ENCODE peak calls at places on chromosomes 6 and 20, in six cellular contexts. O is mesenchymal stem cell, Y is IMR-90, T is H9, U is H1, B is trophoblast cell. X is an unnamed sample.

GRCh38 chr6:137005073-137005472 is 39.7 kb downstream of the IL20RA start:
- DNase-seq in Y (no peak), T (no peak), O (no peak), U (no peak), B (no peak), X (no peak)

GRCh38 chr6:156685823-156686428 is 91.3 kb upstream of the ARID1B start:
- DNase-seq in O (no peak), Y (no peak), U (no peak), B (no peak), T (no peak), X (no peak)

GRCh38 chr20:3275966-3276365 is 37.0 kb upstream of the SLC4A11 start:
- DNase-seq in O (no peak), U (no peak), Y (no peak), B (no peak), T (no peak), X (no peak)

GRCh38 chr6:138403324-138403800 is 661 bp upstream of the HEBP2 start:
- DNase-seq in Y (no peak), U (no peak), B (no peak), O (peak; percentile 58), T (peak; percentile 51), X (peak; percentile 1)

GRCh38 chr6:145886228-145886956 is 71.8 kb upstream of the FBXO30 start:
- DNase-seq in Y (peak; percentile 88), O (peak; percentile 52), T (no peak), U (no peak), B (no peak), X (no peak)

GRCh38 chr6:30879684-30880427 is 4.5 kb upstream of the DDR1 start:
- DNase-seq in U (no peak), T (no peak), Y (no peak), B (no peak), O (no peak), X (no peak)

GRCh38 chr6:63259153-63259552 is 47.9 kb downstream of the FKBP1C start:
- DNase-seq in B (no peak), Y (no peak), T (no peak), O (no peak), U (no peak), X (no peak)

GRCh38 chr6:71698698-71699097 is 187.7 kb upstream of the RIMS1 start:
- DNase-seq in T (no peak), O (no peak), U (no peak), B (no peak), Y (no peak), X (no peak)

GRCh38 chr6:88952065-88952704 is 11.2 kb downstream of the RNGTT start:
- DNase-seq in U (no peak), B (no peak), O (peak; percentile 8), Y (peak; percentile 20), T (no peak), X (no peak)

GRCh38 chr6:54624779-54625178 is 221.8 kb upstream of the FAM83B start:
- DNase-seq in B (no peak), O (no peak), T (no peak), Y (peak; percentile 76), U (no peak), X (no peak)

GRCh38 chr20:37907677-37908397 is 4.9 kb downstream of the VSTM2L start:
- DNase-seq in O (no peak), U (no peak), T (peak; percentile 53), Y (peak; percentile 42), B (peak; percentile 89), X (no peak)

GRCh38 chr6:142871910-142872331 is 73.1 kb downstream of the HIVEP2 start:
- DNase-seq in B (no peak), T (no peak), Y (peak; percentile 96), O (peak; percentile 94), U (no peak), X (no peak)

GRCh38 chr20:840858-841567 is 7.5 kb downstream of the FAM110A start:
- DNase-seq in Y (no peak), B (peak; percentile 66), T (no peak), O (no peak), U (no peak), X (no peak)

GRCh38 chr20:843908-844307 is 10.4 kb downstream of the FAM110A start:
- DNase-seq in Y (no peak), T (no peak), B (no peak), O (no peak), U (no peak), X (no peak)

GRCh38 chr20:840503-840857 is 7.0 kb downstream of the FAM110A start:
- DNase-seq in U (no peak), Y (no peak), O (no peak), T (no peak), B (no peak), X (no peak)

GRCh38 chr20:842547-842940 is 9.0 kb downstream of the FAM110A start:
- DNase-seq in B (no peak), U (no peak), T (no peak), O (no peak), Y (no peak), X (no peak)

DNA sequence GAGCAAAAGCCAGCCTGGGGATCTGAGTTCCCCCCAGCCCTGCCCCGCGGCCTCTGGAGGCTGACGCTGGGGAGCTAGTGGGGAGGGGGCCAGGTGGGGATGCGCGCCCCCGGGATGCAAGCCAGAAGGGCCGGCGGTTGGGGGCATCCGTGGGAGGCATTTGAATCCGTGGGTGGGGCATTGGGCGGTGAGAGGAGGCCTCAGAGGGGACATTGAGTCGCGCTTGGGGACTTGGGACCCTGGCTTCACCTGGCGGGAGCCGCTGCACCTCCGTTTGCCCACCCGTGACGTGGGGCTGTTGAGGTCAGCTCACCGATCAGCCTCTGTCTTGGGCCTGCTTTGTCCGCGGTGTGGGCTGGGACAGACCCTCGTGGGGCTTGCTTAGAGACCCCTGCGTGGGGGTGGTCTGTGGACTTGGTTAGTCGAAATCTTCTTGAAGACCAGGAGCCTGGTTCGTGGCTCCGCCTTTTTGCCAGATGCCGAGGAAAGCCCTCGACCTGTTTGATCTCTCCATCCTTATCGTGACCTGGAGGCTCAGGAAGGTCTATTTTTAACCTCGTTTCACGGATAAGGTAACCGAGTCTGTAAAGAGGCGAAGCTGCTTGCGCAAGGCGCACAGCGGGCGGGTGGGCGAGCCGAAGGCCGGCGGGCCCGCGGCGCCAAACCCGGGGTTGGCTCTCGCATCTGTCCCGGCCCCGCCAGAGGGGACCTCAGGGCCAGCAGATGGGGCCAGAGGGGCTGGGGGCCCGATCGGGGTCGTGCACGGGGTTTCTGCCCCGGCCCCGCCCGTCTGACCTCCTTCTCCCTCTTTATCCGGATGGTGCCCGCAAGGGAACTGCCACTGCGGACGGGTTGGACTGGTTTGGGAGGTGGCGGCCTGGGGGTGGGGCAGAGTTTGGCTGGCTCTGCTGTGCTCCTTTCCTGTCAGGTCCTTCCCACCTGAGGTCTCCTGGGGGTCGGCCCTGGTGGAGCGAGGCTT is 8.3 kb downstream of the FAM110A start:
- DNase-seq in B (peak; percentile 85), T (peak; percentile 71), Y (no peak), U (no peak), O (no peak), X (no peak)
- H3K4ac ChIP-seq in B (peak overlapping the region; percentile 75), T (no peak overlapping the region), Y (no peak overlapping the region), U (peak overlapping the region; percentile 93), O (no peak overlapping the region), X (no peak overlapping the region)

DNA sequence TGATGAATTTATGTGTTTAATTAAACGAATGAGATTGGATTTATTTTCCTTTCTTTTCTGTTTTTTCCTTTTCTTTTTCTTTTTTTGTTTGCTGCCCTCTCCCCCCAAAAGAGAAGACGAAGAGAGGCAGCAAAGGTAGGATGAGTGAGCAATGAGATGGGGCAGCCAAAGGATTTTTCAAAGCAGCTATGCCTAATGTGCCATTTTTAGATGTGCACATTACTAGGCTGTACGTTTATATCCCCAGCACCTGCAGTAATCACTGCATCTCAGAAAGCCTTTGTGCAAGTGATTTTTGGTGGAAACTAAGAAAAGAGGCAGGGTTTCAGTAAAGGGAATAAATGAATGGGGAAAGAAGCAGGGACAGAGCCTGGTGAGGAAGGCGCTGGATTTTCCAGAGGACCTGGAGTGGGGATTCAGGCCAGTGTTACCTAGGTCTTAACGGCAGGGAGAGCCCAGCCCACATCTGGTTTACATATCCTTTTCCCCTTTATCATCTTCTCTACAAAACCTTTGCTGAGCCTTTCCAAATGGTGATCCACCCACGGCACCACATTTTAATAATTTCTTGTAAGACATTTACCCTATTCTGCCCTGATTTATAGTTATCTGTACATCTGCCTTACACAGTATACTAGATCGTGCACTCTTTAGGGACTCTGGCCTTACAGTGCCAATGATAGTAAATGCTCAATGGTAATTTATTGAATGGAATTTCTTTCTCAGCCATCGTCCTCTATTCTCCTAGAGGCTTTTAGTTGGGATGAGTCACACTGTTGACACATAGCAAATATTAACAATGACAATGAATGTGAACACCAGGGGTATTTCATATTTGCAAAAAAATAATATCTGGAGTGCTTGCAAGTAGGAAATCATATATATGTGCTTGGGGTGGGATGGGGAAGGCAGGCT is 38.3 kb upstream of the ATXN1 start:
- DNase-seq in Y (peak; percentile 49), O (peak; percentile 52), T (no peak), B (no peak), U (no peak), X (no peak)
- H4K91ac ChIP-seq in Y (no peak overlapping the region), O (no peak overlapping the region), T (no peak overlapping the region), B (no peak overlapping the region), U (no peak overlapping the region), X (no peak overlapping the region)

GRCh38 chr20:58755751-58756524 is 63.3 kb downstream of the NPEPL1 start:
- DNase-seq in T (peak; percentile 17), U (no peak), O (no peak), Y (no peak), B (no peak), X (no peak)
- H3K23ac ChIP-seq in T (no peak overlapping the region), U (no peak overlapping the region), O (no peak overlapping the region), Y (no peak overlapping the region), B (no peak overlapping the region), X (peak overlapping the region; percentile 13)

DNA sequence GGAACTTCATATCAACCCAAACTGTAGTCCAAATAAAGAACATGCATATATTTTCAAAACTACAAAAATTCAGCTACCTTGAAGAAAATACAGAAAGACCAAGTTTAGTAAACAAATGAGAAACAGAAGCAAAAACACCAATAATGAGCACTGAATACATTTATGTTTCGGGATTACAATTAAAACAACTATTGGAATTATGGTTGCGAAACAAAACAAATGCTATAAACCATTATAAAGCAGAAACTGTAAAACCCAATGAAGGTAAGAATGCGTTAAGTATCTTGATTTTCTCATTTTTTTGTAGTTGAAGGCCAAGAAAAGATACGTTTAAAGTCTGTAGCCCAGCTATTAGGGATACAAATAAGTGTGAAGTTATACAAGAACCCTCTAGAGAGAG is 111.4 kb downstream of the PRND start:
- DNase-seq in U (no peak), Y (no peak), O (no peak), B (no peak), T (no peak), X (no peak)
- H3K4ac ChIP-seq in U (no peak overlapping the region), Y (no peak overlapping the region), O (no peak overlapping the region), B (no peak overlapping the region), T (no peak overlapping the region), X (no peak overlapping the region)

DNA sequence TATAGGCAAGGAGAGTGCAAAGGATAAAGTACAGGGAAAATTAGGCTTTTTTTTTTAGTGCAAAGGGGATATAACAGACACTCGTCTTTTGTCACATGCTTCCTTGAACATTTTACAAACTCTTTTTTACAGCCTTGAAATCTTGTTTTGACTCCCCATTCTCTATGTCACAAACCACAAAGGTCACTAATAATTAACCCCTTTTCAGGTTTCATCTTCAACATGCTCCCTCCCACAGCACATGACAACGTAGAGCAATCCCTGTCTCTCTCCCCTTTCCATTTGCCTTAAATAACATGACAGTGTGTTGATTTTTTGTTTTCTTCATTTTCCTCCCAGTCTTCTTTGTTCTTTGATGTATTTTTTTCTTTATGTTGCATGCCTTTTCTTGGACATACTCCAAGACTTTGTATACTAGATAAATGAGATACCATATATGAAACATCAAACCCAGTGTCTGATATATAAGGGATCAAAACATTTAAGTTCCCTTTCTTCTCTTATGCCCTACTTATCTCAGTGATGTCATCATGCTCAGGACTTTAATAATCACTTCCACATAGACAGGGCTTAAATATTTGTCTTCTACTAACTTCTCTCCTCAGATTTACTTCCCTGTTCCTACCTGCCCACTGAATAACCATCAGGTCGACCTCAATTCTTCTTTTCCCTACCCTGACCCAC is 378.7 kb upstream of the HSF2 start:
- DNase-seq in Y (no peak), O (peak; percentile 17), B (no peak), T (no peak), U (no peak), X (no peak)
- H4K91ac ChIP-seq in Y (no peak overlapping the region), O (no peak overlapping the region), B (no peak overlapping the region), T (no peak overlapping the region), U (no peak overlapping the region), X (no peak overlapping the region)

GRCh38 chr6:126743051-126743450 is 375.4 kb upstream of the RSPO3 start:
- DNase-seq in B (no peak), Y (no peak), O (no peak), U (no peak), T (no peak), X (no peak)
- H3K23ac ChIP-seq in B (no peak overlapping the region), Y (no peak overlapping the region), O (no peak overlapping the region), U (no peak overlapping the region), T (no peak overlapping the region), X (no peak overlapping the region)

X was measured in neuronal stem cell.